ENCODE peak calls at places on chromosomes 7 and 10, in five cellular contexts. One of them, this sample, is unnamed.

GRCh38 chr7:40437936-40438634 is 303.3 kb downstream of the SUGCT start:
- DNase-seq in Peyer's patch: no peak
- DNase-seq in transverse colon: no peak
- DNase-seq in cardiac muscle cell: no peak
- DNase-seq in fibroblast of lung: no peak
- DNase-seq in this sample: no peak

GRCh38 chr7:129308047-129308446 is 83.2 kb downstream of the AHCYL2 start:
- DNase-seq in transverse colon: no peak
- DNase-seq in cardiac muscle cell: no peak
- DNase-seq in fibroblast of lung: peak; percentile 68
- DNase-seq in Peyer's patch: no peak
- DNase-seq in this sample: no peak

GRCh38 chr7:105309235-105310156 is 79.2 kb downstream of the SRPK2 start:
- DNase-seq in transverse colon: no peak
- DNase-seq in cardiac muscle cell: no peak
- DNase-seq in fibroblast of lung: no peak
- DNase-seq in Peyer's patch: no peak
- DNase-seq in this sample: no peak

GRCh38 chr7:30430300-30430699 is 48.3 kb downstream of the NOD1 start:
- DNase-seq in Peyer's patch: no peak
- DNase-seq in transverse colon: peak; percentile 82
- DNase-seq in fibroblast of lung: no peak
- DNase-seq in cardiac muscle cell: peak; percentile 72
- DNase-seq in this sample: no peak

GRCh38 chr7:30926323-30926722 is 14.7 kb downstream of the AQP1 start:
- DNase-seq in Peyer's patch: no peak
- DNase-seq in cardiac muscle cell: no peak
- DNase-seq in transverse colon: no peak
- DNase-seq in fibroblast of lung: no peak
- DNase-seq in this sample: peak; percentile 2

GRCh38 chr7:42672339-42672990 is 239.4 kb downstream of the C7orf25 start:
- DNase-seq in cardiac muscle cell: no peak
- DNase-seq in transverse colon: no peak
- DNase-seq in fibroblast of lung: no peak
- DNase-seq in Peyer's patch: no peak
- DNase-seq in this sample: no peak

GRCh38 chr7:140035400-140036223 is 27.1 kb downstream of the PARP12 start:
- DNase-seq in transverse colon: no peak
- DNase-seq in cardiac muscle cell: no peak
- DNase-seq in Peyer's patch: no peak
- DNase-seq in fibroblast of lung: peak; percentile 42
- DNase-seq in this sample: no peak

GRCh38 chr7:80809545-80809944 is 109.3 kb downstream of the SEMA3C start:
- DNase-seq in fibroblast of lung: no peak
- DNase-seq in transverse colon: no peak
- DNase-seq in cardiac muscle cell: no peak
- DNase-seq in Peyer's patch: no peak
- DNase-seq in this sample: no peak

GRCh38 chr7:20030915-20031362 is 186.2 kb downstream of the MACC1 start:
- DNase-seq in Peyer's patch: no peak
- DNase-seq in fibroblast of lung: peak; percentile 30
- DNase-seq in cardiac muscle cell: no peak
- DNase-seq in transverse colon: no peak
- DNase-seq in this sample: no peak

GRCh38 chr7:136528329-136528728 is 340.1 kb upstream of the CHRM2 start:
- DNase-seq in Peyer's patch: no peak
- DNase-seq in transverse colon: no peak
- DNase-seq in cardiac muscle cell: no peak
- DNase-seq in fibroblast of lung: peak; percentile 73
- DNase-seq in this sample: no peak

GRCh38 chr10:7486533-7486932 is 75.7 kb upstream of the SFMBT2 start:
- DNase-seq in Peyer's patch: no peak
- DNase-seq in cardiac muscle cell: no peak
- DNase-seq in fibroblast of lung: no peak
- DNase-seq in transverse colon: no peak
- DNase-seq in this sample: no peak

GRCh38 chr7:100965051-100965722 is 4.2 kb upstream of the MUC12 start:
- DNase-seq in cardiac muscle cell: no peak
- DNase-seq in transverse colon: no peak
- DNase-seq in fibroblast of lung: no peak
- DNase-seq in Peyer's patch: no peak
- DNase-seq in this sample: no peak

GRCh38 chr10:100945754-100946153 is 23.6 kb upstream of the SEMA4G start:
- DNase-seq in fibroblast of lung: no peak
- DNase-seq in cardiac muscle cell: no peak
- DNase-seq in Peyer's patch: no peak
- DNase-seq in transverse colon: no peak
- DNase-seq in this sample: no peak

GRCh38 chr7:149278396-149278795 is 16.4 kb downstream of the ZNF783 start:
- DNase-seq in transverse colon: no peak
- DNase-seq in fibroblast of lung: no peak
- DNase-seq in Peyer's patch: no peak
- DNase-seq in cardiac muscle cell: no peak
- DNase-seq in this sample: no peak

GRCh38 chr10:49056356-49056755 is 59.0 kb downstream of the VSTM4 start:
- DNase-seq in Peyer's patch: no peak
- DNase-seq in cardiac muscle cell: no peak
- DNase-seq in fibroblast of lung: no peak
- DNase-seq in transverse colon: no peak
- DNase-seq in this sample: no peak

GRCh38 chr10:77592946-77593636 is 44.5 kb downstream of the KCNMA1 start:
- DNase-seq in fibroblast of lung: peak; percentile 97
- DNase-seq in Peyer's patch: peak; percentile 57
- DNase-seq in transverse colon: peak; percentile 30
- DNase-seq in cardiac muscle cell: no peak
- DNase-seq in this sample: no peak

GRCh38 chr7:24948739-24949138 is 31.2 kb downstream of the OSBPL3 start:
- DNase-seq in cardiac muscle cell: no peak
- DNase-seq in transverse colon: no peak
- DNase-seq in fibroblast of lung: no peak
- DNase-seq in Peyer's patch: no peak
- DNase-seq in this sample: no peak

GRCh38 chr10:121942749-121943148 is 14.9 kb upstream of the ATE1 start:
- DNase-seq in fibroblast of lung: peak; percentile 92
- DNase-seq in cardiac muscle cell: no peak
- DNase-seq in transverse colon: no peak
- DNase-seq in Peyer's patch: no peak
- DNase-seq in this sample: peak; percentile 30

GRCh38 chr10:129717816-129718547 is 246.1 kb downstream of the EBF3 start:
- DNase-seq in Peyer's patch: peak; percentile 34
- DNase-seq in transverse colon: no peak
- DNase-seq in cardiac muscle cell: no peak
- DNase-seq in fibroblast of lung: no peak
- DNase-seq in this sample: no peak

GRCh38 chr10:79342295-79342761 is 4.9 kb upstream of the PPIF start:
- DNase-seq in Peyer's patch: no peak
- DNase-seq in cardiac muscle cell: no peak
- DNase-seq in fibroblast of lung: no peak
- DNase-seq in transverse colon: no peak
- DNase-seq in this sample: peak; percentile 41

GRCh38 chr7:39615350-39615975 is 7.9 kb upstream of the RALA start:
- DNase-seq in fibroblast of lung: no peak
- DNase-seq in Peyer's patch: no peak
- DNase-seq in transverse colon: no peak
- DNase-seq in cardiac muscle cell: no peak
- DNase-seq in this sample: no peak

GRCh38 chr10:57657164-57657765 is 610.4 kb downstream of the IPMK start:
- DNase-seq in fibroblast of lung: peak; percentile 56
- DNase-seq in transverse colon: peak; percentile 31
- DNase-seq in cardiac muscle cell: peak; percentile 78
- DNase-seq in Peyer's patch: peak; percentile 45
- DNase-seq in this sample: peak; percentile 64

GRCh38 chr7:55117286-55117685 is 98.5 kb downstream of the EGFR start:
- DNase-seq in fibroblast of lung: no peak
- DNase-seq in cardiac muscle cell: no peak
- DNase-seq in transverse colon: no peak
- DNase-seq in Peyer's patch: no peak
- DNase-seq in this sample: no peak

GRCh38 chr10:94172332-94172731 is 178.6 kb downstream of the PLCE1 start:
- DNase-seq in fibroblast of lung: no peak
- DNase-seq in cardiac muscle cell: no peak
- DNase-seq in Peyer's patch: no peak
- DNase-seq in transverse colon: no peak
- DNase-seq in this sample: no peak

GRCh38 chr10:56496087-56496486 is 135.0 kb upstream of the ZWINT start:
- DNase-seq in transverse colon: no peak
- DNase-seq in fibroblast of lung: no peak
- DNase-seq in Peyer's patch: no peak
- DNase-seq in cardiac muscle cell: no peak
- DNase-seq in this sample: no peak

GRCh38 chr7:23607130-23607529 is 9.9 kb downstream of the CCDC126 start:
- DNase-seq in fibroblast of lung: no peak
- DNase-seq in Peyer's patch: no peak
- DNase-seq in transverse colon: no peak
- DNase-seq in cardiac muscle cell: no peak
- DNase-seq in this sample: no peak

GRCh38 chr7:815284-816216 is 16.7 kb upstream of the SUN1 start:
- DNase-seq in cardiac muscle cell: peak; percentile 90
- DNase-seq in Peyer's patch: no peak
- DNase-seq in transverse colon: peak; percentile 46
- DNase-seq in fibroblast of lung: no peak
- DNase-seq in this sample: peak; percentile 52

GRCh38 chr7:144378651-144379050 is 23.4 kb downstream of the ARHGEF5 start:
- DNase-seq in transverse colon: no peak
- DNase-seq in Peyer's patch: peak; percentile 19
- DNase-seq in fibroblast of lung: no peak
- DNase-seq in cardiac muscle cell: no peak
- DNase-seq in this sample: no peak

GRCh38 chr7:43516581-43517342 is 66.1 kb upstream of the STK17A start:
- DNase-seq in fibroblast of lung: peak; percentile 9
- DNase-seq in transverse colon: no peak
- DNase-seq in Peyer's patch: no peak
- DNase-seq in cardiac muscle cell: no peak
- DNase-seq in this sample: no peak

GRCh38 chr7:27101906-27102577 is 441 bp downstream of the HOXA2 start:
- DNase-seq in Peyer's patch: peak; percentile 68
- DNase-seq in transverse colon: no peak
- DNase-seq in fibroblast of lung: peak; percentile 53
- DNase-seq in cardiac muscle cell: no peak
- DNase-seq in this sample: no peak

GRCh38 chr7:109295158-109295557 is 725.5 kb downstream of the DNAJB9 start:
- DNase-seq in transverse colon: no peak
- DNase-seq in cardiac muscle cell: no peak
- DNase-seq in Peyer's patch: no peak
- DNase-seq in fibroblast of lung: no peak
- DNase-seq in this sample: no peak

GRCh38 chr10:35012781-35013180 is 77.4 kb downstream of the CUL2 start:
- DNase-seq in transverse colon: no peak
- DNase-seq in cardiac muscle cell: no peak
- DNase-seq in fibroblast of lung: no peak
- DNase-seq in Peyer's patch: no peak
- DNase-seq in this sample: no peak

GRCh38 chr7:67267914-67268313 is 271.3 kb downstream of the TYW1 start:
- DNase-seq in Peyer's patch: no peak
- DNase-seq in transverse colon: no peak
- DNase-seq in cardiac muscle cell: peak; percentile 0
- DNase-seq in fibroblast of lung: no peak
- DNase-seq in this sample: no peak

GRCh38 chr10:3781458-3782098 is 3.4 kb downstream of the KLF6 start:
- DNase-seq in transverse colon: peak; percentile 68
- DNase-seq in Peyer's patch: no peak
- DNase-seq in fibroblast of lung: peak; percentile 73
- DNase-seq in cardiac muscle cell: no peak
- DNase-seq in this sample: peak; percentile 44
- H3K27ac ChIP-seq in transverse colon: peak overlapping the region; percentile 100
- H3K27ac ChIP-seq in Peyer's patch: peak overlapping the region; percentile 100
- H3K27ac ChIP-seq in fibroblast of lung: peak overlapping the region; percentile 99
- H3K27ac ChIP-seq in cardiac muscle cell: no peak overlapping the region
- H3K27ac ChIP-seq in this sample: peak overlapping the region; percentile 98

GRCh38 chr7:133670250-133670649 is 417.4 kb downstream of the EXOC4 start:
- DNase-seq in Peyer's patch: no peak
- DNase-seq in cardiac muscle cell: peak; percentile 24
- DNase-seq in transverse colon: no peak
- DNase-seq in fibroblast of lung: no peak
- DNase-seq in this sample: no peak

GRCh38 chr7:133672866-133673265 is 420.0 kb downstream of the EXOC4 start:
- DNase-seq in fibroblast of lung: no peak
- DNase-seq in transverse colon: no peak
- DNase-seq in cardiac muscle cell: no peak
- DNase-seq in Peyer's patch: no peak
- DNase-seq in this sample: no peak

GRCh38 chr7:133674079-133674478 is 421.2 kb downstream of the EXOC4 start:
- DNase-seq in transverse colon: no peak
- DNase-seq in Peyer's patch: no peak
- DNase-seq in fibroblast of lung: no peak
- DNase-seq in cardiac muscle cell: no peak
- DNase-seq in this sample: no peak

GRCh38 chr7:133669061-133669455 is 416.2 kb downstream of the EXOC4 start:
- DNase-seq in cardiac muscle cell: no peak
- DNase-seq in Peyer's patch: no peak
- DNase-seq in transverse colon: no peak
- DNase-seq in fibroblast of lung: no peak
- DNase-seq in this sample: no peak

GRCh38 chr7:133668296-133669060 is 415.6 kb downstream of the EXOC4 start:
- DNase-seq in Peyer's patch: no peak
- DNase-seq in cardiac muscle cell: no peak
- DNase-seq in transverse colon: no peak
- DNase-seq in fibroblast of lung: peak; percentile 39
- DNase-seq in this sample: no peak
- TF ChIP-seq CTCF in Peyer's patch: no peak
- TF ChIP-seq CTCF in cardiac muscle cell: no peak
- TF ChIP-seq CTCF in transverse colon: no peak
- TF ChIP-seq CTCF in fibroblast of lung: no peak
- TF ChIP-seq CTCF in this sample: no peak

GRCh38 chr10:132572545-132572937 is 35.0 kb downstream of the INPP5A start:
- DNase-seq in fibroblast of lung: peak; percentile 31
- DNase-seq in Peyer's patch: no peak
- DNase-seq in cardiac muscle cell: peak; percentile 74
- DNase-seq in transverse colon: no peak
- DNase-seq in this sample: peak; percentile 29
- H3K27ac ChIP-seq in fibroblast of lung: no peak overlapping the region
- H3K27ac ChIP-seq in Peyer's patch: peak overlapping the region; percentile 72
- H3K27ac ChIP-seq in cardiac muscle cell: peak overlapping the region; percentile 23
- H3K27ac ChIP-seq in transverse colon: peak overlapping the region; percentile 41
- H3K27ac ChIP-seq in this sample: peak overlapping the region; percentile 52

DNA sequence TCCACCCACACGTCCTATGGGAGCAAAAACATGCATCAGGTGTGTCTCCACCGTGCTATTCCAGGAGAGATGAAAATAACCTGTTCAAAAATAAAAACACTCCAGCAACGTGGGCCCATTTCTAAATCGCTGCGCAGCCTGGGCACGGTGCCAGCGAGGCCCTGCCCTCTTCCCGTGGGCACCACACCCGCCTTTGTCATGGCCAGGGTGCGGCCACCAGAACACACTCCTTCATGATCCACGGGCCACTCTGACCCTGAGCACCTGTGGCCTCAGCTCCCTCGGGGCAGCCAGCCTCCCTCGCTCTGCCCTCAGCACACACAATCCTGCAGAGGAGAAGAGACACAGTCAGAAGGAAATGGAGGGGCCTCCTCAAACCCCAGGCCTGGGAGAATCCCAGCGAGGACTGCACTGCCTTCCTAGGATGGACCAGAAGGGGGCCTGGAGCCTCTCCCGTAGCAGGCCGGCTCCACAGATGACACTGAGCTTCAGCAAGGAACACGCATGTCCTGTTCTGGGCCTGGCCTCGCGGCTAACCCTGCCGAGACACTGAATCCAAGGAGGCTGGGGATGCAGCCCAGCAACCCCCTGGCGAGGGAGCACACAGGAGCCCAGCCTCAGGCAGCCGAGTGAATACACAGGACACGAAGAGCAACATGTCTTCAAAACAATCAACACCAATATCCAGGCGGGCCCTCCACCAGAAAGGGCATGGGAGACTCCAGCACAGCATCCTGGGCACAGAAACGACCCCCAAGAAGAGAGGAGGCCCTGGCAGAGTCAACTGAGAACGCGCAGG is 169.0 kb downstream of the MAD1L1 start:
- DNase-seq in cardiac muscle cell: no peak
- DNase-seq in fibroblast of lung: peak; percentile 27
- DNase-seq in Peyer's patch: peak; percentile 59
- DNase-seq in transverse colon: peak; percentile 81
- DNase-seq in this sample: peak; percentile 11
- TF ChIP-seq CTCF in cardiac muscle cell: peak; percentile 21
- TF ChIP-seq CTCF in fibroblast of lung: peak; percentile 46
- TF ChIP-seq CTCF in Peyer's patch: no peak
- TF ChIP-seq CTCF in transverse colon: no peak
- TF ChIP-seq CTCF in this sample: no peak